ENCODE peak calls at places on chromosomes 7 and 10, in seven cellular contexts. One of them, this sample, is unnamed.

GRCh38 chr10:78866731-78867554 is 201.8 kb upstream of the ZMIZ1 start:
- DNase-seq in right lobe of liver: no peak
- DNase-seq in suprapubic skin: no peak
- DNase-seq in HCT116: no peak
- DNase-seq in tibial nerve: no peak
- DNase-seq in NB4: no peak
- DNase-seq in stomach: no peak
- DNase-seq in this sample: no peak

GRCh38 chr10:23065549-23065948 is 29.8 kb upstream of the MSRB2 start:
- DNase-seq in right lobe of liver: peak
- DNase-seq in suprapubic skin: peak
- DNase-seq in HCT116: no peak
- DNase-seq in tibial nerve: peak
- DNase-seq in NB4: no peak
- DNase-seq in stomach: peak
- DNase-seq in this sample: peak

GRCh38 chr7:108327353-108327752 is 128.9 kb downstream of the NRCAM start:
- DNase-seq in right lobe of liver: no peak
- DNase-seq in suprapubic skin: no peak
- DNase-seq in HCT116: no peak
- DNase-seq in tibial nerve: no peak
- DNase-seq in NB4: no peak
- DNase-seq in stomach: no peak
- DNase-seq in this sample: no peak

GRCh38 chr7:105853931-105854419 is 22.4 kb downstream of the ATXN7L1 start:
- DNase-seq in right lobe of liver: no peak
- DNase-seq in suprapubic skin: no peak
- DNase-seq in HCT116: no peak
- DNase-seq in tibial nerve: no peak
- DNase-seq in NB4: peak
- DNase-seq in stomach: no peak
- DNase-seq in this sample: no peak

GRCh38 chr10:63713191-63714144 is 192.3 kb downstream of the REEP3 start:
- DNase-seq in right lobe of liver: peak
- DNase-seq in suprapubic skin: no peak
- DNase-seq in HCT116: no peak
- DNase-seq in tibial nerve: peak
- DNase-seq in NB4: no peak
- DNase-seq in stomach: peak
- DNase-seq in this sample: peak

GRCh38 chr10:48604039-48604407 is 850 bp downstream of the ARHGAP22 start:
- DNase-seq in right lobe of liver: peak
- DNase-seq in suprapubic skin: peak
- DNase-seq in HCT116: no peak
- DNase-seq in tibial nerve: no peak
- DNase-seq in NB4: no peak
- DNase-seq in stomach: no peak
- DNase-seq in this sample: no peak

GRCh38 chr10:3955954-3956617 is 171.1 kb upstream of the KLF6 start:
- DNase-seq in right lobe of liver: no peak
- DNase-seq in suprapubic skin: no peak
- DNase-seq in HCT116: no peak
- DNase-seq in tibial nerve: no peak
- DNase-seq in NB4: no peak
- DNase-seq in stomach: no peak
- DNase-seq in this sample: no peak

GRCh38 chr7:64747802-64748201 is 46.4 kb upstream of the ZNF138 start:
- DNase-seq in right lobe of liver: no peak
- DNase-seq in suprapubic skin: no peak
- DNase-seq in HCT116: no peak
- DNase-seq in tibial nerve: no peak
- DNase-seq in NB4: no peak
- DNase-seq in stomach: no peak
- DNase-seq in this sample: no peak

GRCh38 chr7:93178213-93178612 is 30.0 kb upstream of the SAMD9L start:
- DNase-seq in right lobe of liver: no peak
- DNase-seq in suprapubic skin: no peak
- DNase-seq in HCT116: no peak
- DNase-seq in tibial nerve: no peak
- DNase-seq in NB4: peak
- DNase-seq in stomach: no peak
- DNase-seq in this sample: no peak

GRCh38 chr7:128108641-128109423 is 77.6 kb upstream of the LRRC4 start:
- DNase-seq in right lobe of liver: peak
- DNase-seq in suprapubic skin: peak
- DNase-seq in HCT116: no peak
- DNase-seq in tibial nerve: no peak
- DNase-seq in NB4: peak
- DNase-seq in stomach: no peak
- DNase-seq in this sample: no peak

GRCh38 chr10:21506351-21506750 is 19.1 kb downstream of the SKIDA1 start:
- DNase-seq in right lobe of liver: no peak
- DNase-seq in suprapubic skin: no peak
- DNase-seq in HCT116: no peak
- DNase-seq in tibial nerve: no peak
- DNase-seq in NB4: peak
- DNase-seq in stomach: no peak
- DNase-seq in this sample: no peak

GRCh38 chr10:76397210-76397881 is 965.9 kb downstream of the LRMDA start:
- DNase-seq in right lobe of liver: no peak
- DNase-seq in suprapubic skin: no peak
- DNase-seq in HCT116: no peak
- DNase-seq in tibial nerve: peak
- DNase-seq in NB4: no peak
- DNase-seq in stomach: no peak
- DNase-seq in this sample: peak

GRCh38 chr10:50326757-50327701 is 75.7 kb upstream of the ASAH2 start:
- DNase-seq in right lobe of liver: no peak
- DNase-seq in suprapubic skin: no peak
- DNase-seq in HCT116: no peak
- DNase-seq in tibial nerve: no peak
- DNase-seq in NB4: no peak
- DNase-seq in stomach: no peak
- DNase-seq in this sample: no peak

GRCh38 chr7:102260856-102261255 is 25.8 kb upstream of the SH2B2 start:
- DNase-seq in right lobe of liver: no peak
- DNase-seq in suprapubic skin: no peak
- DNase-seq in HCT116: no peak
- DNase-seq in tibial nerve: no peak
- DNase-seq in NB4: no peak
- DNase-seq in stomach: no peak
- DNase-seq in this sample: peak

GRCh38 chr10:9922123-9922685 is 1095.5 kb upstream of the CELF2 start:
- DNase-seq in right lobe of liver: no peak
- DNase-seq in suprapubic skin: no peak
- DNase-seq in HCT116: no peak
- DNase-seq in tibial nerve: no peak
- DNase-seq in NB4: no peak
- DNase-seq in stomach: no peak
- DNase-seq in this sample: no peak

GRCh38 chr10:112959207-112959838 is 9.3 kb downstream of the TCF7L2 start:
- DNase-seq in right lobe of liver: no peak
- DNase-seq in suprapubic skin: no peak
- DNase-seq in HCT116: peak
- DNase-seq in tibial nerve: no peak
- DNase-seq in NB4: no peak
- DNase-seq in stomach: no peak
- DNase-seq in this sample: no peak

GRCh38 chr7:83148776-83149175 is 13.9 kb downstream of the PCLO start:
- DNase-seq in right lobe of liver: no peak
- DNase-seq in suprapubic skin: no peak
- DNase-seq in HCT116: no peak
- DNase-seq in tibial nerve: no peak
- DNase-seq in NB4: no peak
- DNase-seq in stomach: no peak
- DNase-seq in this sample: no peak

GRCh38 chr7:149716007-149716931 is 57.1 kb downstream of the ZNF467 start:
- DNase-seq in right lobe of liver: no peak
- DNase-seq in suprapubic skin: no peak
- DNase-seq in HCT116: no peak
- DNase-seq in tibial nerve: no peak
- DNase-seq in NB4: no peak
- DNase-seq in stomach: no peak
- DNase-seq in this sample: peak

GRCh38 chr10:11707936-11708335 is 34.2 kb upstream of the ECHDC3 start:
- DNase-seq in right lobe of liver: no peak
- DNase-seq in suprapubic skin: no peak
- DNase-seq in HCT116: no peak
- DNase-seq in tibial nerve: no peak
- DNase-seq in NB4: no peak
- DNase-seq in stomach: no peak
- DNase-seq in this sample: no peak

GRCh38 chr7:158757404-158757989 is 52.9 kb upstream of the NCAPG2 start:
- DNase-seq in right lobe of liver: no peak
- DNase-seq in suprapubic skin: no peak
- DNase-seq in HCT116: no peak
- DNase-seq in tibial nerve: no peak
- DNase-seq in NB4: no peak
- DNase-seq in stomach: no peak
- DNase-seq in this sample: no peak

GRCh38 chr10:100826983-100827818 is 81.8 kb downstream of the PAX2 start:
- DNase-seq in right lobe of liver: peak
- DNase-seq in suprapubic skin: no peak
- DNase-seq in HCT116: peak
- DNase-seq in tibial nerve: no peak
- DNase-seq in NB4: peak
- DNase-seq in stomach: peak
- DNase-seq in this sample: no peak

GRCh38 chr10:88395677-88396076 is 187.4 kb downstream of the RNLS start:
- DNase-seq in right lobe of liver: no peak
- DNase-seq in suprapubic skin: no peak
- DNase-seq in HCT116: no peak
- DNase-seq in tibial nerve: no peak
- DNase-seq in NB4: peak
- DNase-seq in stomach: no peak
- DNase-seq in this sample: no peak

GRCh38 chr7:81944103-81944502 is 174.3 kb upstream of the HGF start:
- DNase-seq in right lobe of liver: no peak
- DNase-seq in suprapubic skin: no peak
- DNase-seq in HCT116: no peak
- DNase-seq in tibial nerve: no peak
- DNase-seq in NB4: no peak
- DNase-seq in stomach: no peak
- DNase-seq in this sample: no peak

DNA sequence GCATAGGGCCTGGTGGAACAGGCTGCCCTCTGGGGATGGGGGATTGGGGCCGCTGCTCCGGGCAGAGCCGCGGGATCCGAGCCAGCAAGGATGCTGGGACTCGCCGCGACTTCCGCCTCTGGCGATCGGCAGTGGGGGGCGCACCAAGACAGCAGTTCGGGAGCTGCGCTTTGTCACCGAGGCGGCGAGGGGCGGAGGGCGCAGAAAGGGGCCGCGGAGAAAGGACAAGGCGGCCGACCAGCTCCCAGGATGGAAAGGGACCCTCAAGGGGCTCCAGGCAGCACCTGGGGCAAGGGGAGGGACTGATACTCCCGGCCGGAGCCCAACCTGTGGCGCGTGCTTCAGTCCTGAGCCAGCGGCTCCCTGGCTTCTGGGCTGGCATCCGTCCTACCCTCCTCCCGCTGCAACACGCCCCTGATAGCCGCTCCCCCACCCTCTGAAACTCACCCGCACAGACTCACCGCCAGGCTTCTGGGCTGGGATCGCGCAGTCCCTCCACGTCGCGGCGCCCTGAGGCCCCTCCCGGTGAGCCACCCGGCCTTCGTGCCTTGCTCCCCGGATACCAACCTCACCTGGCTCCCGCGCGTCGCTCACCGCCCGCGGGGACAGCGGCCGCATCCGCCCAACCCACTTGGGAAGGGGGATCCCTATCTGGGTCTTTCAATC is 7.1 kb upstream of the EVX1 start:
- DNase-seq in right lobe of liver: no peak
- DNase-seq in suprapubic skin: no peak
- DNase-seq in HCT116: peak
- DNase-seq in tibial nerve: no peak
- DNase-seq in NB4: peak
- DNase-seq in stomach: peak
- DNase-seq in this sample: peak
- TF ChIP-seq CTCF in right lobe of liver: peak
- TF ChIP-seq CTCF in suprapubic skin: peak
- TF ChIP-seq CTCF in HCT116: peak
- TF ChIP-seq CTCF in tibial nerve: peak
- TF ChIP-seq CTCF in NB4: peak
- TF ChIP-seq CTCF in stomach: no peak
- TF ChIP-seq CTCF in this sample: peak

DNA sequence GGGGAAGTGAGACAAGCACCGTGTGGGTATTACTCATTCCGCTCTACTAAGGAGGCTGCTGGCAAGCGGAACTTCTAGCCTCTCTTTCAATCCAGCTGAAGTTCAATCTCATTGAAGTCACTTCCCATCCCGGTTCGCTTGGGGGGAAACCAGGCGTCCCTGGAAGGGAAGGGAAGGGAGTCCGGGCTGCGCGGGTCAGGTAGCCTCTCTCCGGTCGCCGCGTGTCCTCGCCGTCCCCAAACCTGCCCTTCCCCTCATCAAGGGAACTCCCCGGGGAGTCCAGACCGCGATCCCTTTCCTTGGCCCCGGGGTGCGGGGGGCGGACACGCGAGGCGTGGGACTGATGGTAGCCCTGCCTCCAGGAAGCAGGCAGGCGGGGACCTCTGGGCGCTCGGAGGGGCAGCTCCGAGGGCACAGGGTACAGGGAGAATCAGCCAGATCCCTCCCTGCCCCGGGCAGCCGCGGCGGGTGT is 598 bp upstream of the ZEB1 start:
- DNase-seq in right lobe of liver: peak
- DNase-seq in suprapubic skin: peak
- DNase-seq in HCT116: peak
- DNase-seq in tibial nerve: peak
- DNase-seq in NB4: peak
- DNase-seq in stomach: no peak
- DNase-seq in this sample: peak
- TF ChIP-seq POLR2A in right lobe of liver: peak
- TF ChIP-seq POLR2A in suprapubic skin: no peak
- TF ChIP-seq POLR2A in HCT116: no peak
- TF ChIP-seq POLR2A in tibial nerve: no peak
- TF ChIP-seq POLR2A in NB4: no peak
- TF ChIP-seq POLR2A in stomach: no peak
- TF ChIP-seq POLR2A in this sample: peak

DNA sequence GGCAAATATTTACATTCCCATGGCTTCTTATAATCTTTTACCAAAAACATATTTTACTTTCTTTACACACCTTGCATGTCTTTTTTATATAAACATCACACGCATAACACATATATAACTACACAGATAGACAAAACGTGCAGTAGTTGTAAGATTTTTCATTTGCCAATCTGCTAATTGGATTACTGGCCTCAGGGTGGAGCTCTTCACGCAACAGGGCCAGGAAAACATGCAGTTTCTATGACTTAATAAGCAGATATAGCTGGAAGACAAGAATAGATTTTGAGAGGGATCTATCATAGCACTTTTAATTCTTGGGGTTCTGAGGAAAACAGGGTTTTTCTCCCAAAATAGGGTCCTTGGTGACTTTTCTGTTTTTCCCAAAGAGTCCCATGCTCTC is 12.7 kb downstream of the ACADSB start:
- DNase-seq in right lobe of liver: no peak
- DNase-seq in suprapubic skin: no peak
- DNase-seq in HCT116: peak
- DNase-seq in tibial nerve: no peak
- DNase-seq in NB4: peak
- DNase-seq in stomach: no peak
- DNase-seq in this sample: no peak
- TF ChIP-seq CTCF in right lobe of liver: peak
- TF ChIP-seq CTCF in suprapubic skin: no peak
- TF ChIP-seq CTCF in HCT116: peak
- TF ChIP-seq CTCF in tibial nerve: no peak
- TF ChIP-seq CTCF in NB4: peak
- TF ChIP-seq CTCF in stomach: no peak
- TF ChIP-seq CTCF in this sample: no peak

GRCh38 chr7:16421333-16422099 is at the start of gene CRPPA:
- DNase-seq in right lobe of liver: peak
- DNase-seq in suprapubic skin: no peak
- DNase-seq in HCT116: no peak
- DNase-seq in tibial nerve: no peak
- DNase-seq in NB4: peak
- DNase-seq in stomach: no peak
- DNase-seq in this sample: peak
- TF ChIP-seq POLR2A in right lobe of liver: peak
- TF ChIP-seq POLR2A in suprapubic skin: no peak
- TF ChIP-seq POLR2A in HCT116: no peak
- TF ChIP-seq POLR2A in tibial nerve: no peak
- TF ChIP-seq POLR2A in NB4: no peak
- TF ChIP-seq POLR2A in stomach: no peak
- TF ChIP-seq POLR2A in this sample: peak

This sample was measured in adrenal gland.